ENCODE peak calls at places on chromosomes 16 and 17, in seven cellular contexts. One of them, this sample, is unnamed.

GRCh38 chr16:21599158-21599993 is at the start of gene METTL9:
- DNase-seq in AG10803: peak
- DNase-seq in foreskin fibroblast: peak
- DNase-seq in lung: peak
- DNase-seq in Peyer's patch: peak
- DNase-seq in activated B cell treated with CpG ODN at 0.5 μM for 24 hours: peak
- DNase-seq in fibroblast of the aortic adventitia: peak
- DNase-seq in this sample: peak

GRCh38 chr17:71180801-71181385 is 939.9 kb upstream of the SOX9 start:
- DNase-seq in AG10803: peak
- DNase-seq in foreskin fibroblast: peak
- DNase-seq in lung: no peak
- DNase-seq in Peyer's patch: peak
- DNase-seq in activated B cell treated with CpG ODN at 0.5 μM for 24 hours: no peak
- DNase-seq in fibroblast of the aortic adventitia: no peak
- DNase-seq in this sample: no peak

GRCh38 chr17:61366076-61366714 is 33.4 kb upstream of the TBX2 start:
- DNase-seq in AG10803: no peak
- DNase-seq in foreskin fibroblast: no peak
- DNase-seq in lung: no peak
- DNase-seq in Peyer's patch: no peak
- DNase-seq in activated B cell treated with CpG ODN at 0.5 μM for 24 hours: no peak
- DNase-seq in fibroblast of the aortic adventitia: no peak
- DNase-seq in this sample: no peak

GRCh38 chr16:69906838-69907301 is 44.3 kb upstream of the CLEC18A start:
- DNase-seq in AG10803: peak
- DNase-seq in foreskin fibroblast: peak
- DNase-seq in lung: no peak
- DNase-seq in Peyer's patch: no peak
- DNase-seq in activated B cell treated with CpG ODN at 0.5 μM for 24 hours: no peak
- DNase-seq in fibroblast of the aortic adventitia: peak
- DNase-seq in this sample: no peak

GRCh38 chr17:13002761-13003453 is 14.9 kb downstream of the ELAC2 start:
- DNase-seq in AG10803: peak
- DNase-seq in foreskin fibroblast: peak
- DNase-seq in lung: peak
- DNase-seq in Peyer's patch: peak
- DNase-seq in activated B cell treated with CpG ODN at 0.5 μM for 24 hours: peak
- DNase-seq in fibroblast of the aortic adventitia: peak
- DNase-seq in this sample: peak

GRCh38 chr17:77863814-77864161 is 94.7 kb upstream of the TNRC6C start:
- DNase-seq in AG10803: peak
- DNase-seq in foreskin fibroblast: no peak
- DNase-seq in lung: no peak
- DNase-seq in Peyer's patch: peak
- DNase-seq in activated B cell treated with CpG ODN at 0.5 μM for 24 hours: peak
- DNase-seq in fibroblast of the aortic adventitia: peak
- DNase-seq in this sample: no peak

GRCh38 chr16:12423151-12423550 is 380.5 kb downstream of the CPPED1 start:
- DNase-seq in AG10803: no peak
- DNase-seq in foreskin fibroblast: no peak
- DNase-seq in lung: no peak
- DNase-seq in Peyer's patch: no peak
- DNase-seq in activated B cell treated with CpG ODN at 0.5 μM for 24 hours: no peak
- DNase-seq in fibroblast of the aortic adventitia: no peak
- DNase-seq in this sample: no peak

GRCh38 chr17:68592667-68593330 is 8.4 kb downstream of the FAM20A start:
- DNase-seq in AG10803: peak
- DNase-seq in foreskin fibroblast: no peak
- DNase-seq in lung: no peak
- DNase-seq in Peyer's patch: no peak
- DNase-seq in activated B cell treated with CpG ODN at 0.5 μM for 24 hours: no peak
- DNase-seq in fibroblast of the aortic adventitia: peak
- DNase-seq in this sample: no peak

GRCh38 chr17:49815761-49816281 is 27.3 kb downstream of the KAT7 start:
- DNase-seq in AG10803: no peak
- DNase-seq in foreskin fibroblast: no peak
- DNase-seq in lung: no peak
- DNase-seq in Peyer's patch: no peak
- DNase-seq in activated B cell treated with CpG ODN at 0.5 μM for 24 hours: no peak
- DNase-seq in fibroblast of the aortic adventitia: no peak
- DNase-seq in this sample: no peak

GRCh38 chr17:76805319-76805718 is 62.9 kb upstream of the MGAT5B start:
- DNase-seq in AG10803: peak
- DNase-seq in foreskin fibroblast: peak
- DNase-seq in lung: no peak
- DNase-seq in Peyer's patch: no peak
- DNase-seq in activated B cell treated with CpG ODN at 0.5 μM for 24 hours: no peak
- DNase-seq in fibroblast of the aortic adventitia: peak
- DNase-seq in this sample: no peak

GRCh38 chr17:54901230-54901847 is 687 bp downstream of the TOM1L1 start:
- DNase-seq in AG10803: peak
- DNase-seq in foreskin fibroblast: peak
- DNase-seq in lung: peak
- DNase-seq in Peyer's patch: no peak
- DNase-seq in activated B cell treated with CpG ODN at 0.5 μM for 24 hours: no peak
- DNase-seq in fibroblast of the aortic adventitia: peak
- DNase-seq in this sample: no peak

GRCh38 chr17:41631025-41631889 is 6.9 kb upstream of the KRT17 start:
- DNase-seq in AG10803: no peak
- DNase-seq in foreskin fibroblast: no peak
- DNase-seq in lung: no peak
- DNase-seq in Peyer's patch: peak
- DNase-seq in activated B cell treated with CpG ODN at 0.5 μM for 24 hours: no peak
- DNase-seq in fibroblast of the aortic adventitia: no peak
- DNase-seq in this sample: no peak

GRCh38 chr16:86567701-86568571 is 1.3 kb downstream of the FOXC2 start:
- DNase-seq in AG10803: peak
- DNase-seq in foreskin fibroblast: no peak
- DNase-seq in lung: no peak
- DNase-seq in Peyer's patch: no peak
- DNase-seq in activated B cell treated with CpG ODN at 0.5 μM for 24 hours: no peak
- DNase-seq in fibroblast of the aortic adventitia: peak
- DNase-seq in this sample: no peak

GRCh38 chr16:52861614-52862022 is 191.1 kb downstream of the CHD9NB start:
- DNase-seq in AG10803: no peak
- DNase-seq in foreskin fibroblast: no peak
- DNase-seq in lung: no peak
- DNase-seq in Peyer's patch: no peak
- DNase-seq in activated B cell treated with CpG ODN at 0.5 μM for 24 hours: no peak
- DNase-seq in fibroblast of the aortic adventitia: no peak
- DNase-seq in this sample: no peak

GRCh38 chr17:45646288-45646988 is 137.7 kb upstream of the CRHR1 start:
- DNase-seq in AG10803: no peak
- DNase-seq in foreskin fibroblast: no peak
- DNase-seq in lung: no peak
- DNase-seq in Peyer's patch: no peak
- DNase-seq in activated B cell treated with CpG ODN at 0.5 μM for 24 hours: no peak
- DNase-seq in fibroblast of the aortic adventitia: no peak
- DNase-seq in this sample: no peak

GRCh38 chr16:57635266-57636097 is 7.1 kb downstream of the ADGRG1 start:
- DNase-seq in AG10803: no peak
- DNase-seq in foreskin fibroblast: no peak
- DNase-seq in lung: no peak
- DNase-seq in Peyer's patch: peak
- DNase-seq in activated B cell treated with CpG ODN at 0.5 μM for 24 hours: no peak
- DNase-seq in fibroblast of the aortic adventitia: no peak
- DNase-seq in this sample: no peak

DNA sequence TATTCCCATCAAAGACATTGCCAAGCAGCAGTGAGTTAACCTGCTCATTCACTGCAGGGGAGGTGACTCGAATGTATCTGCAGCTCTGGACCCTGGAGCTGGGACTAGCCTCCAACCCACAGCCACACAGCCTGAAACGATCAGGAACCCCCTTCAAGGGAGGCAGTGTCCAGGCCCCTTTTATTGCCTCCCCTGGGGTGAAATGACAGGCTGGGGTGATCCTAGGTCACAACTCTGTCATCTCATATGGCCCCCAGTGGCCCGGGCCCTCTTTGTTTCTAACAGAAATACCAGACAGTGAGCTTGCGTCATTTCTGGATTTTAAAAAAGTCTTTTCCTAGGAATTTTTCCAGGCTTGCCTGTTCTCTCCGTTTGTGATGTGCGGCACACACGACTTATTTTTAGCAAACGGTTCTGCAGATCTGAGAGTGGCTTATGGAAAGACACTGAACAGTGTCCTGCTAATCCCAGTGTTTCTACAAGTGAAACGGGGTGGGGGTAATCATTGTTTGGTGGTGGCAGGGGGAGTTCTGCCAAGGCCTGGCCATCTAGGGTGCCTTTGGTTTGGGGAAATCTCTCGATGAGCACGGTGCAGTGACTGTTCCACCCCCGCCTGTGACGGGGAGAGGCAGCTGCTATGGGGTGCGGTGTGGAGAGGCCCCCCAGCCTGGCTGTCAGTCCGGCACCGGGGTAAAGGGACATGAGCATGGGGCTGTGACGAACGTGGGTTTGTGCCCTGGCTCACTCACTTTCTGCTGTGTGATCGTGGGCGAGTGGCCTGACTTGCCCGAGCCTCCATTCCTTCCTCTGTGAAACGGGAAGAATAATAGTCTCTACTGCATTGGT is 27.2 kb downstream of the NAGPA start:
- DNase-seq in AG10803: no peak
- DNase-seq in foreskin fibroblast: no peak
- DNase-seq in lung: no peak
- DNase-seq in Peyer's patch: no peak
- DNase-seq in activated B cell treated with CpG ODN at 0.5 μM for 24 hours: no peak
- DNase-seq in fibroblast of the aortic adventitia: no peak
- DNase-seq in this sample: no peak
- TF ChIP-seq CTCF in AG10803: no peak
- TF ChIP-seq CTCF in foreskin fibroblast: no peak
- TF ChIP-seq CTCF in lung: no peak
- TF ChIP-seq CTCF in Peyer's patch: no peak
- TF ChIP-seq CTCF in activated B cell treated with CpG ODN at 0.5 μM for 24 hours: no peak
- TF ChIP-seq CTCF in fibroblast of the aortic adventitia: no peak
- TF ChIP-seq CTCF in this sample: no peak

GRCh38 chr17:1713160-1713877 is 3.1 kb upstream of the TLCD2 start:
- DNase-seq in AG10803: no peak
- DNase-seq in foreskin fibroblast: no peak
- DNase-seq in lung: no peak
- DNase-seq in Peyer's patch: peak
- DNase-seq in activated B cell treated with CpG ODN at 0.5 μM for 24 hours: no peak
- DNase-seq in fibroblast of the aortic adventitia: no peak
- DNase-seq in this sample: no peak

GRCh38 chr17:1712271-1712670 is 2.1 kb upstream of the TLCD2 start:
- DNase-seq in AG10803: no peak
- DNase-seq in foreskin fibroblast: no peak
- DNase-seq in lung: no peak
- DNase-seq in Peyer's patch: no peak
- DNase-seq in activated B cell treated with CpG ODN at 0.5 μM for 24 hours: no peak
- DNase-seq in fibroblast of the aortic adventitia: no peak
- DNase-seq in this sample: no peak

GRCh38 chr17:1714980-1715802 is 5.0 kb upstream of the TLCD2 start:
- DNase-seq in AG10803: peak
- DNase-seq in foreskin fibroblast: peak
- DNase-seq in lung: peak
- DNase-seq in Peyer's patch: peak
- DNase-seq in activated B cell treated with CpG ODN at 0.5 μM for 24 hours: no peak
- DNase-seq in fibroblast of the aortic adventitia: peak
- DNase-seq in this sample: peak

GRCh38 chr17:1714488-1714979 is 4.4 kb upstream of the TLCD2 start:
- DNase-seq in AG10803: peak
- DNase-seq in foreskin fibroblast: peak
- DNase-seq in lung: peak
- DNase-seq in Peyer's patch: peak
- DNase-seq in activated B cell treated with CpG ODN at 0.5 μM for 24 hours: no peak
- DNase-seq in fibroblast of the aortic adventitia: no peak
- DNase-seq in this sample: no peak

DNA sequence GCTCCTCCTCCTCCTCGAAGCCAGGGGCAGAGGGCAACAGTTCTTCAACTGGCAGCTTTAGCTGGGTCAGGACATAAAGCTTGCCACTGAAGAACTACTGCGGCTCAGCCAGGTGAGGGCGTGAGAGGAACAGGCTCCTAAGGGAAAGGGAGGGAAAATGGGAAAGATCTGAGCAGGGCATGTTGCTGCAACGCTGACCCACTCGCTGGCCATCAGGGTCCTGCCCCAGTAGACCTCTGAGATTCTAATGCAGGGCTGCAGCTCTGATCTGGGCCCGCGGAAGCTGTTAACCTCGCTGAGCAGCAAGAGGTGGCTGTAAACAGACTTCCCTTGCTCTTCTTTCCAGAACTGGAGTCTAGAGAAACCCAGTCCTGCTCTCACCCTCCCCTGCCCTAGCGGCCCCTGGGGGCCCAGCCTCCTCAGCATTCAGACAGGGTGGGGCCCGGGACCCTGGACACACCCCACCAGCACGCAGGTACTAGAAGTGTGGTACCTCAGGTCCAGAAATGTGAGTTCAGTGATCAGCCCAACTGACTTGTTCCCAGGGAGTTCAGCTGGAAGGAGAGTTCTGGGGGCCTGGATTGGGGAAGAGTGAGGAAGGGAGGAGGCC is 3.8 kb upstream of the TLCD2 start:
- DNase-seq in AG10803: peak
- DNase-seq in foreskin fibroblast: peak
- DNase-seq in lung: no peak
- DNase-seq in Peyer's patch: peak
- DNase-seq in activated B cell treated with CpG ODN at 0.5 μM for 24 hours: no peak
- DNase-seq in fibroblast of the aortic adventitia: peak
- DNase-seq in this sample: no peak
- TF ChIP-seq CTCF in AG10803: peak
- TF ChIP-seq CTCF in foreskin fibroblast: peak
- TF ChIP-seq CTCF in lung: no peak
- TF ChIP-seq CTCF in Peyer's patch: peak
- TF ChIP-seq CTCF in activated B cell treated with CpG ODN at 0.5 μM for 24 hours: no peak
- TF ChIP-seq CTCF in fibroblast of the aortic adventitia: peak
- TF ChIP-seq CTCF in this sample: no peak

GRCh38 chr17:17706140-17707060 is 25.1 kb downstream of the RAI1 start:
- DNase-seq in AG10803: peak
- DNase-seq in foreskin fibroblast: no peak
- DNase-seq in lung: no peak
- DNase-seq in Peyer's patch: peak
- DNase-seq in activated B cell treated with CpG ODN at 0.5 μM for 24 hours: no peak
- DNase-seq in fibroblast of the aortic adventitia: no peak
- DNase-seq in this sample: no peak
- TF ChIP-seq CTCF in AG10803: no peak
- TF ChIP-seq CTCF in foreskin fibroblast: no peak
- TF ChIP-seq CTCF in lung: no peak
- TF ChIP-seq CTCF in Peyer's patch: no peak
- TF ChIP-seq CTCF in activated B cell treated with CpG ODN at 0.5 μM for 24 hours: no peak
- TF ChIP-seq CTCF in fibroblast of the aortic adventitia: no peak
- TF ChIP-seq CTCF in this sample: no peak

DNA sequence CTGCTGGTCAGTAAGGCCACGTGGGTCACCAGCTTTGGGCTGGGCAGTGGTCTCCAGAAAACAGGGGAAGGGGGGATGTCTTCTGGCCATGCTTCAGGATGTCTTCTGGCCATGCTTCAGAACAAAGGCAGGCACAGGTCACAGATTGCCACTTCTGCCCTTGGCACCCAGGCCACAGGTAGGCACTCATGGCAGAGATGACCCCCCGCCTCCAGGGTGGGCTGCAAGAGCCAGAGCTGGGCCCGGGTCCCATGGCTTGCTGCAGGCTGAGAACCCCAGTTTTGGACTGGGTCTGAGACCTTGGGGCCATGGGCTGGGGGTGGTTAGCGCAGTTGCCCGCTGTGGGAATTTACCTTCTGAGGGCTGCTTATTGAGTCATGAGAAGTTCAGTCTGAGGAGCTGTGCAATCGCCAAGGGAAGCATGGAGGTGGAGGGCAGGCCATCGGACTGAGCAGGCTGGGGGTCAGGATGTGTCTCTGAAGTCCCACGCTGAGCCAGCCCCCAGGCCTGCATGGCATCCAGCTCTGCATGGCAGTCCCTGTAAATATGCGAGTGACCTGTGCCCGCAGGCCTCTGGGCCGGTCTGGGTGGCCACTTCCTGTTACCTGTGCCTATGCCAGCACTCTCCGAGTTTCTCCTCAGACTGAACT is 1.6 kb downstream of the ANKRD13B start:
- DNase-seq in AG10803: no peak
- DNase-seq in foreskin fibroblast: no peak
- DNase-seq in lung: no peak
- DNase-seq in Peyer's patch: no peak
- DNase-seq in activated B cell treated with CpG ODN at 0.5 μM for 24 hours: no peak
- DNase-seq in fibroblast of the aortic adventitia: no peak
- DNase-seq in this sample: no peak
- TF ChIP-seq CTCF in AG10803: no peak
- TF ChIP-seq CTCF in foreskin fibroblast: no peak
- TF ChIP-seq CTCF in lung: no peak
- TF ChIP-seq CTCF in Peyer's patch: no peak
- TF ChIP-seq CTCF in activated B cell treated with CpG ODN at 0.5 μM for 24 hours: no peak
- TF ChIP-seq CTCF in fibroblast of the aortic adventitia: no peak
- TF ChIP-seq CTCF in this sample: no peak

This sample was measured in natural killer cell.